ENCODE peak calls at places on chromosomes 6 and 20, in nine cellular contexts. N, A, C, D, Z, Y, U, V and M are unnamed samples.

GRCh38 chr6:17490724-17491123 is 97.3 kb downstream of the CAP2 start:
- DNase-seq in V (no peak), D (peak; percentile 7), A (no peak), U (no peak), Y (no peak), C (no peak), Z (no peak), N (no peak), M (no peak)

GRCh38 chr6:43669922-43670622 is 17.5 kb downstream of the MRPS18A start:
- DNase-seq in N (peak; percentile 77), A (peak; percentile 35), C (no peak), D (no peak), U (peak; percentile 60), Z (no peak), Y (no peak), V (no peak), M (no peak)

GRCh38 chr6:115914098-115914497 is 146.6 kb downstream of the FRK start:
- DNase-seq in Z (no peak), U (no peak), V (no peak), A (peak; percentile 3), Y (no peak), N (no peak), D (no peak), C (no peak), M (no peak)

GRCh38 chr6:121666809-121667208 is 231.4 kb downstream of the GJA1 start:
- DNase-seq in A (peak; percentile 78), Y (no peak), V (peak; percentile 49), U (no peak), Z (no peak), D (no peak), N (peak; percentile 78), C (peak; percentile 63), M (no peak)

GRCh38 chr6:143049611-143050010 is 11.1 kb upstream of the AIG1 start:
- DNase-seq in N (no peak), V (no peak), U (no peak), A (no peak), Z (no peak), D (no peak), Y (no peak), C (no peak), M (peak; percentile 61)

GRCh38 chr6:33862536-33862935 is 58.7 kb upstream of the MLN start:
- DNase-seq in A (no peak), U (no peak), Y (no peak), Z (no peak), C (no peak), D (no peak), V (no peak), N (no peak), M (no peak)

GRCh38 chr20:51600016-51600420 is 57.5 kb upstream of the NFATC2 start:
- DNase-seq in C (no peak), V (no peak), D (no peak), U (peak; percentile 50), N (no peak), Z (no peak), A (peak; percentile 7), Y (peak; percentile 9), M (peak; percentile 25)

GRCh38 chr6:12060780-12061619 is 48.9 kb downstream of the HIVEP1 start:
- DNase-seq in V (peak; percentile 22), U (no peak), N (no peak), D (peak; percentile 96), A (peak; percentile 77), C (peak; percentile 23), Z (peak; percentile 39), Y (peak; percentile 46), M (peak; percentile 72)